ENCODE peak calls at places on chromosomes 6 and 20, in four cellular contexts. U is uterus, H is lower lobe of right lung, Z is bronchial epithelial cell. I is an unnamed sample.

GRCh38 chr20:64224344-64225165 is 31.0 kb upstream of the PCMTD2 start:
- DNase-seq in U (no peak), H (no peak), Z (peak), I (peak)

GRCh38 chr6:159758031-159759001 is 3.5 kb upstream of the ACAT2 start:
- DNase-seq in Z (peak), H (no peak), U (no peak), I (peak)

GRCh38 chr20:32970973-32971300 is 33.3 kb downstream of the SUN5 start:
- DNase-seq in U (no peak), Z (no peak), H (no peak), I (no peak)

GRCh38 chr6:135126034-135126433 is 55.1 kb upstream of the MYB start:
- DNase-seq in U (no peak), Z (no peak), H (no peak), I (no peak)

GRCh38 chr20:22394583-22394982 is 189.8 kb downstream of the FOXA2 start:
- DNase-seq in U (no peak), Z (no peak), H (no peak), I (no peak)

GRCh38 chr20:20956586-20956985 is 149.6 kb downstream of the LINC00237 start:
- DNase-seq in Z (no peak), U (no peak), H (no peak), I (no peak)

GRCh38 chr20:33811763-33812672 is 870 bp downstream of the CHMP4B start:
- DNase-seq in Z (peak), U (peak), H (peak), I (peak)

GRCh38 chr20:54132612-54133433 is 41.0 kb downstream of the CYP24A1 start:
- DNase-seq in Z (peak), U (peak), H (no peak), I (peak)

GRCh38 chr6:158765509-158766068 is 53.6 kb downstream of the EZR start:
- DNase-seq in Z (no peak), U (no peak), H (no peak), I (no peak)

GRCh38 chr6:150142657-150143501 is at the start of gene PPP1R14C:
- DNase-seq in U (no peak), H (peak), Z (peak), I (no peak)

GRCh38 chr6:11429577-11429976 is 108.0 kb upstream of the TMEM170B start:
- DNase-seq in U (no peak), H (no peak), Z (no peak), I (no peak)

GRCh38 chr6:143271024-143271423 is 179.5 kb downstream of the ADAT2 start:
- DNase-seq in U (peak), H (no peak), Z (peak), I (peak)

GRCh38 chr6:55643868-55644267 is 64.9 kb upstream of the HMGCLL1 start:
- DNase-seq in Z (peak), H (no peak), U (no peak), I (no peak)

GRCh38 chr20:44343162-44343675 is 6.4 kb downstream of the R3HDML start:
- DNase-seq in U (no peak), H (no peak), Z (no peak), I (no peak)

GRCh38 chr6:150641398-150642139 is 41.9 kb downstream of the PLEKHG1 start:
- DNase-seq in Z (no peak), U (no peak), H (no peak), I (no peak)

GRCh38 chr6:147972436-147972835 is 370.2 kb upstream of the SASH1 start:
- DNase-seq in Z (no peak), H (no peak), U (no peak), I (no peak)

GRCh38 chr20:58308680-58309527 is 611 bp upstream of the RAB22A start:
- DNase-seq in Z (no peak), U (peak), H (peak), I (no peak)

GRCh38 chr6:25504661-25505060 is 147.4 kb upstream of the SCGN start:
- DNase-seq in H (no peak), Z (peak), U (no peak), I (peak)

GRCh38 chr6:37303891-37304503 is 46.1 kb upstream of the TMEM217 start:
- DNase-seq in U (no peak), H (no peak), Z (peak), I (peak)

GRCh38 chr20:33158637-33159385 is 9.1 kb upstream of the BPIFA2 start:
- DNase-seq in H (no peak), U (no peak), Z (no peak), I (no peak)

GRCh38 chr6:142796571-142796970 is 148.4 kb downstream of the HIVEP2 start:
- DNase-seq in H (peak), Z (peak), U (no peak), I (no peak)

GRCh38 chr6:52993461-52993860 is 1.6 kb downstream of the GSTA4 start:
- DNase-seq in H (no peak), Z (no peak), U (no peak), I (no peak)

GRCh38 chr6:43949451-43950110 is 177.7 kb downstream of the MRPL14 start:
- DNase-seq in U (no peak), H (no peak), Z (no peak), I (no peak)

GRCh38 chr20:56429496-56429895 is 17.4 kb downstream of the CASS4 start:
- DNase-seq in Z (peak), U (no peak), H (no peak), I (peak)

GRCh38 chr20:2299301-2299700 is 3.5 kb downstream of the TGM3 start:
- DNase-seq in U (no peak), Z (peak), H (peak), I (no peak)

GRCh38 chr6:105604593-105604905 is 201.7 kb upstream of the PREP start:
- DNase-seq in H (no peak), U (no peak), Z (no peak), I (no peak)

GRCh38 chr20:20731000-20731944 is 18.8 kb upstream of the RALGAPA2 start:
- DNase-seq in Z (no peak), U (no peak), H (no peak), I (no peak)

GRCh38 chr6:149488815-149489214 is 4.0 kb upstream of the ZC3H12D start:
- DNase-seq in U (no peak), H (no peak), Z (no peak), I (no peak)

GRCh38 chr6:158781692-158782373 is 37.3 kb downstream of the EZR start:
- DNase-seq in U (no peak), H (no peak), Z (no peak), I (no peak)

GRCh38 chr6:136323431-136324112 is 33.9 kb upstream of the BCLAF1 start:
- DNase-seq in H (no peak), U (peak), Z (no peak), I (no peak)

GRCh38 chr6:7200598-7201443 is 93.1 kb downstream of the RREB1 start:
- DNase-seq in H (peak), Z (peak), U (no peak), I (no peak)

GRCh38 chr6:43725643-43726580 is 38.3 kb upstream of the MRPS18A start:
- DNase-seq in U (no peak), H (no peak), Z (no peak), I (no peak)

GRCh38 chr6:19860235-19860877 is 23.2 kb downstream of the ID4 start:
- DNase-seq in Z (peak), U (no peak), H (no peak), I (no peak)

GRCh38 chr20:32356935-32357868 is 929 bp upstream of the ASXL1 start:
- DNase-seq in U (peak), H (no peak), Z (peak), I (peak)

GRCh38 chr20:51604851-51605250 is 62.3 kb upstream of the NFATC2 start:
- DNase-seq in U (no peak), Z (no peak), H (no peak), I (no peak)

GRCh38 chr20:1155342-1155741 is 29.4 kb downstream of the TMEM74B start:
- DNase-seq in H (no peak), Z (no peak), U (no peak), I (no peak)

GRCh38 chr6:81814365-81815109 is 62.1 kb upstream of the TENT5A start:
- DNase-seq in Z (peak), U (no peak), H (no peak), I (peak)

GRCh38 chr6:161922631-161923119 is 648.8 kb upstream of the AGPAT4 start:
- DNase-seq in Z (peak), H (no peak), U (no peak), I (no peak)

GRCh38 chr6:26122005-26122388 is 34.8 kb downstream of the HFE start:
- DNase-seq in H (no peak), U (no peak), Z (no peak), I (no peak)

GRCh38 chr6:140609321-140609720 is 1234.9 kb upstream of the CITED2 start:
- DNase-seq in Z (no peak), H (no peak), U (no peak), I (no peak)

DNA sequence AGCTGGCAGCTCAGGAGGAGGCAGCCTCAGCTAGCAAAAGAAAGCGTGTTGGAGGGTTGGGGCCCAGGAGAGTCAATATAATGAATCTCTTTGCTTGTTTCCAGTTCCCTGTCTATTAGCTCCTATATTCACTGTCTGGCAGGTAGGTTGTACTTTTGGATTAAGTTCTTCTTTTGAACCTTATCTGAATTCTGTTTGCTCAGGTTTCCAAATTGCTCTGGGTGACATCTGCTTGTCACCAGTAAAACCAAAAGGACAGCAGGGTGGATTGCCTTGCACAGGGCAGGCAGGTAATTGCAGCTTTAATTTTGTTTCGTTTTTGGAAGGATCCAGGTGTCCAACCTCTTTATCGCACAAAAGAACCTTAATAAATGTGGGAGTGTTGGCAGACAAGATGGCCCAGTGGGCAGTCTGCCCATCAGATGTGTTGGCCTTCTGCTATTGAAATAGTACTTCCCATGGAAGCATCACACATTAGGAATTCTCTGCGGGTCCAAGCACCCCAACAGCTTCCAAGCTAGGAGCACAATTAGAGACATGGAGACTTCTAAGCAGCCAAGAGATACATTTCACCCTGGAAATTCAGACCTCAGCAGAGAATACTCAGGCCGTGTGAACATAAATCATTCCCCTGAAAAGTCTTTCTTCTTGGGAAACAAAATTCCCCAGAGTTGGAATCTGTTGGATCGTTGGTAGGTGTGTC is 287.0 kb upstream of the BMP2 start:
- DNase-seq in U (no peak), Z (no peak), H (no peak), I (no peak)
- TF ChIP-seq CTCF in U (no peak), Z (no peak), H (no peak), I (no peak)

GRCh38 chr6:3212261-3212660 is 15.2 kb downstream of the TUBB2B start:
- DNase-seq in H (no peak), Z (no peak), U (no peak), I (no peak)
- TF ChIP-seq CTCF in H (no peak), Z (no peak), U (no peak), I (no peak)

GRCh38 chr6:69865126-69865525 is 1.2 kb upstream of the COL19A1 start:
- DNase-seq in Z (peak), U (no peak), H (no peak), I (peak)

GRCh38 chr6:69868252-69868804 is 2.0 kb downstream of the COL19A1 start:
- DNase-seq in Z (no peak), U (no peak), H (no peak), I (no peak)

GRCh38 chr6:69866351-69867074 is at the start of gene COL19A1:
- DNase-seq in H (peak), U (no peak), Z (no peak), I (no peak)

GRCh38 chr6:69868961-69869360 is 2.6 kb downstream of the COL19A1 start:
- DNase-seq in U (no peak), Z (no peak), H (no peak), I (no peak)

DNA sequence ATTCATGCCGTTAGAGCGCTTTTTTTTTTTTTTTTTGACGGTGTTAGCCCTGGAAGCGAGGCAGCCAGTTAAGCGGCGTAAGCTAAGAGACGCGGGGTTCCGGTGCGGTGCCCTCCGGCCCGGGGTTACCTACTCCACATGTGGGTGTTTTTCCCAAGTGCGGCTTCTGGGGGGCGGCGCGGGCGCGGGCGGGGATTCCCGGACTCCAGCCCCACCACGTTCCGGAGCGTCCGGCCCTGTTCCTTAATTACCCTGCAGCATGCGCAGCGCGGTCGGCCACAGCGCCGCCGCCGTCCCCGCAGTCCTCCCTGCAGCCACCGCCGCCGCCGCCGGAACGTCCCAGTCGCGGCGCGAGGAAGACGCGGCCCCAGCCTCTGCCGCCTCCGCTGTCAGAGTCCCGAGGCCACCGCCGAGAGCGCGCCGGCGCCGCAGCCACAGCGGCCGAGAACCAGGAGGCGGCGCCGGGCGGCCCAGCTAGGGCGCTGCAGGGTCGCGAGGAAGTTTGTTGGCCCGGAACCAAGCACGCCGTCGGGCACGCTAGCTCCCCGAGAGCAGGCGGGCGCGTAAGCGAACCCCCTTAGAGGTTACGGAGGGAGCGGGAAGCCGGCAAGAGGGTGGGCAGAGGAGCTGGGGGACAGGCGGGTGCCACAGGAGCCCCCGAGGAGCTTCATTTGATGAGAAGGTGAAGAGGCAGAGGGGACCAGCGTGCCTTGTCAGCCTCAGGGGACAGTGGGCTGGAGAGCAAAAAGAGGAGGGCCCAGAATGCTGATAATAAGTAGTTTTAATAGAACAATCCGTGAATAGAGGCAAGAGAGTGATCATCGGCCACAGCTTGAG is 937 bp downstream of the COL19A1 start:
- DNase-seq in U (peak), H (peak), Z (no peak), I (no peak)
- TF ChIP-seq CTCF in U (no peak), H (no peak), Z (peak), I (no peak)

GRCh38 chr6:117600008-117600743 is 2.1 kb downstream of the GOPC start:
- DNase-seq in H (no peak), U (no peak), Z (peak), I (no peak)

GRCh38 chr6:117605169-117605826 is 3.0 kb upstream of the GOPC start:
- DNase-seq in H (no peak), Z (peak), U (peak), I (peak)

GRCh38 chr6:117602899-117603588 is 733 bp upstream of the GOPC start:
- DNase-seq in Z (no peak), U (no peak), H (no peak), I (no peak)

GRCh38 chr6:117601811-117602150 is 530 bp downstream of the GOPC start:
- DNase-seq in H (no peak), U (no peak), Z (peak), I (no peak)

DNA sequence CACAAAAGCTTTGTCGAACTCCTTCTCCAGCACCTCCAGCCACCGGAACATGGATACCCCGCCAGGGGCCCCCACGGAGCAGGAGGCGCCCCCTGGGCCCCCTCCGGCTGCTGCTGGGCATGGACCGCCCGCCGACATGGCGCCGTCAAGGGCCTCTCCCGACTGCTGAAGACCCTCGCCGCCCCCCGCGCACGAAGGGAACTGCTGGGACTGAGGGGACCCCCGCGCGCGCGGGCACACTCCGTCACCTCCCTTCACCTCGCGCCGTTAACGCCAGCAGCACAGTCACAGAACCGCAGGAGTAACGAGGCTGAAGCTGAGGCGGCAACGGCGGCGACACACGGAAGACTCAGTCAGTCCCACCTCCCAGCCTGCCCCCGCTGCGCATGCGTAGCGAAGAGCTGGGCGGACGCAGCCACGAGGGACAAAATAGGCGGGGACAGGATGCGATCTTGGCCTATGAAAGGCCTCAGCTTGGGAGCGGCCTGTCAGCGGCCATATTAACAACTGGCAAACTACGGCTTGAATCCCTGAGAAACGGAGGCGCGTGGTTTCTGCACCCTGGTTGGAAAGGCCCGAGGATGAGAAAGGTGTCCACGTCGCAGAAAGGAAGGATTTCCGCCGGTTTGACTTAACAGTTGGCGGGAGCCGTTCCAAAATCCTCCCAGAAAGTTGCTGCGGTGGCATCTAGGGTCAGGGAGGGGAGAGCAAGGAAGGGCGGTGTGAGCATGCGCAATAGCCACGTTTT is at the start of gene GOPC:
- DNase-seq in U (peak), H (peak), Z (peak), I (peak)
- TF ChIP-seq CTCF in U (no peak), H (peak), Z (peak), I (peak)

GRCh38 chr6:112651239-112651638 is 304.1 kb downstream of the RFPL4B start:
- DNase-seq in Z (no peak), H (no peak), U (no peak), I (no peak)
- TF ChIP-seq CTCF in Z (no peak), H (no peak), U (no peak), I (no peak)

GRCh38 chr6:30485236-30485635 is 4.1 kb upstream of the HLA-E start:
- DNase-seq in Z (no peak), H (no peak), U (no peak), I (no peak)

GRCh38 chr6:30483677-30484279 is 5.5 kb upstream of the HLA-E start:
- DNase-seq in H (no peak), U (no peak), Z (peak), I (peak)

GRCh38 chr6:30480536-30481156 is 8.7 kb upstream of the HLA-E start:
- DNase-seq in H (no peak), Z (no peak), U (no peak), I (no peak)

GRCh38 chr6:30481213-30481964 is 7.9 kb upstream of the HLA-E start:
- DNase-seq in H (no peak), Z (no peak), U (no peak), I (no peak)
- TF ChIP-seq CTCF in H (no peak), Z (no peak), U (no peak), I (no peak)

DNA sequence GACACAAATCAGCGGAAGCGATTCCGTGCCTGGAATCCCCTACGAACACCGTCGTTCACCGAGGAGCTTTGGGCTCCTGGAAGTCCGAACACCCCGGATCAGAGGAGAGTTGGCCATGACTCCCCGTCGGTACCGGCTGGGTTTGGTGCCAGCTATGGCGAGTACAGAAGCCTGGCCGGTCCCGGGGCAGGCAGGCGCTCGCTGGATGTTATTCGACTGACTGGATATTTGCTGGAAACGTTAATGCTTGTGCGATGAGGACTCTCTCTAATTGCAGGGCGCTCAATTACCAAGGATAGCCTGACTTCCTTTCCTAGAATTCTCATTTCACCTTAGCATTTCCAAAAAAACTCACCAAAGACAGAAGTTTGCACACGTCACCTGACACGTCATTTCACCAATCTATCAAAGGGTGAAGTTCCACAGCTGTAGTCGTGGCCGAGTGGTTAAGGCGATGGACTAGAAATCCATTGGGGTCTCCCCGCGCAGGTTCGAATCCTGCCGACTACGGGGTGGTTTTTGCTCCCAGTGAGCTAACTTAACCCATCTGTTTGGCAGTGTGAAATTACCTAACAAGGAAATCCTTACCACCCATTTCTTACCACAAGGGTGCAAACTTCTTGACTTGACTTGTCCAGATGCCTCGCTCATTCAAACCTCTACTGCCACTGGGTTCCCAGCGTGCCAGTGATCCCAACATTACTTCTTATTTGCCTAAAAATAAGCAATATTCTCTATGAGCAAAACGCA is 22.7 kb upstream of the ZNF184 start:
- DNase-seq in Z (peak), U (peak), H (no peak), I (peak)
- TF ChIP-seq CTCF in Z (no peak), U (no peak), H (no peak), I (peak)